ENCODE peak calls at places on chromosomes 3 and 15, in four cellular contexts. V is GOT3, M is HAP-1, B is KG1. A is an unnamed sample.
A peak's percentile ranks its signal among the peaks of the same experiment; 100 is the strongest.

GRCh38 chr3:6861331-6861988 is 545 bp downstream of the GRM7 start:
- DNase-seq in B (no peak), M (no peak), V (no peak), A (no peak)

GRCh38 chr15:51448592-51449494 is 107.4 kb downstream of the GLDN start:
- DNase-seq in B (no peak), V (no peak), M (no peak), A (no peak)

GRCh38 chr15:70586241-70586640 is 177.1 kb downstream of the UACA start:
- DNase-seq in M (peak; percentile 7), B (no peak), V (no peak), A (no peak)

GRCh38 chr3:50913279-50913678 is 238.6 kb downstream of the DOCK3 start:
- DNase-seq in V (no peak), B (no peak), M (no peak), A (no peak)

GRCh38 chr15:88954431-88955277 is 41.5 kb upstream of the MFGE8 start:
- DNase-seq in M (peak; percentile 27), B (no peak), V (no peak), A (no peak)

GRCh38 chr3:53599780-53600179 is 105.4 kb downstream of the CACNA1D start:
- DNase-seq in B (no peak), M (no peak), V (no peak), A (no peak)

GRCh38 chr3:121819236-121819635 is 15.6 kb downstream of the IQCB1 start:
- DNase-seq in M (no peak), B (no peak), V (no peak), A (no peak)

GRCh38 chr3:12395349-12396012 is 88.8 kb upstream of the TSEN2 start:
- DNase-seq in V (no peak), B (no peak), M (no peak), A (no peak)

GRCh38 chr3:72171461-72171860 is 386.5 kb upstream of the PROK2 start:
- DNase-seq in M (no peak), V (no peak), B (no peak), A (no peak)

GRCh38 chr15:67048281-67049279 is 16.8 kb upstream of the SMAD3 start:
- DNase-seq in M (no peak), V (no peak), B (no peak), A (no peak)

GRCh38 chr3:62415312-62415791 is 42.0 kb upstream of the FEZF2 start:
- DNase-seq in V (no peak), B (no peak), M (peak; percentile 61), A (no peak)